ENCODE peak calls at places on chromosomes 1 and 21, in nine cellular contexts. T is GM23248; A is neural progenitor cell; P is lower lobe of right lung; R is effector memory CD4-positive, alpha-beta T cell; V is naive thymus-derived CD4-positive, alpha-beta T cell; C is small intestine; I is fibroblast of lung; U is CD8-positive, alpha-beta memory T cell. X is an unnamed sample. For H3K27me3 and H3K4me1, the result is how much of the 10 kb centered on the place peaks cover.

GRCh38 chr1:93662481-93663190 is 19.0 kb downstream of the BCAR3 start:
- DNase-seq in T (peak), A (no peak), P (no peak), R (no peak), V (no peak), C (peak), I (no peak), U (no peak), X (no peak)

GRCh38 chr1:31371560-31371959 is 1.3 kb downstream of the FABP3 start:
- DNase-seq in T (no peak), A (no peak), P (no peak), R (no peak), V (no peak), C (peak), I (peak), U (no peak), X (no peak)

GRCh38 chr1:76053021-76053420 is 21.5 kb upstream of the ST6GALNAC3 start:
- DNase-seq in T (peak), A (peak), P (no peak), R (no peak), V (no peak), C (no peak), I (no peak), U (no peak), X (no peak)

GRCh38 chr21:44296103-44296519 is 3.7 kb upstream of the PFKL start:
- DNase-seq in T (no peak), A (no peak), P (no peak), R (no peak), V (no peak), C (no peak), I (no peak), U (no peak), X (no peak)

GRCh38 chr1:113297749-113298148 is 92.6 kb upstream of the MAGI3 start:
- DNase-seq in T (no peak), A (no peak), P (no peak), R (no peak), V (no peak), C (no peak), I (no peak), U (no peak), X (no peak)

GRCh38 chr1:29698033-29698432 is 461.7 kb downstream of the PTPRU start:
- DNase-seq in T (peak), A (peak), P (no peak), R (no peak), V (no peak), C (no peak), I (peak), U (no peak), X (no peak)

GRCh38 chr1:1628656-1629429 is 3.1 kb upstream of the MMP23B start:
- DNase-seq in T (no peak), A (peak), P (peak), R (no peak), V (no peak), C (no peak), I (no peak), U (peak), X (peak)

GRCh38 chr1:173329747-173330146 is 122.6 kb upstream of the TNFSF4 start:
- DNase-seq in T (peak), A (no peak), P (no peak), R (no peak), V (no peak), C (no peak), I (peak), U (no peak), X (no peak)

GRCh38 chr1:36414384-36414783 is 16.7 kb upstream of the LSM10 start:
- DNase-seq in T (no peak), A (no peak), P (no peak), R (no peak), V (no peak), C (no peak), I (no peak), U (no peak), X (no peak)

GRCh38 chr1:17355898-17356297 is 16.1 kb upstream of the PADI6 start:
- DNase-seq in T (no peak), A (no peak), P (no peak), R (no peak), V (no peak), C (no peak), I (no peak), U (no peak), X (peak)

GRCh38 chr1:6871300-6871972 is 86.2 kb downstream of the CAMTA1 start:
- DNase-seq in T (no peak), A (no peak), P (no peak), R (no peak), V (no peak), C (no peak), I (no peak), U (no peak), X (no peak)

GRCh38 chr1:98702976-98703375 is 41.5 kb downstream of the SNX7 start:
- DNase-seq in T (peak), A (no peak), P (no peak), R (no peak), V (no peak), C (no peak), I (peak), U (no peak), X (no peak)

GRCh38 chr1:64320899-64321624 is 117.6 kb downstream of the UBE2U start:
- DNase-seq in T (no peak), A (no peak), P (no peak), R (no peak), V (no peak), C (no peak), I (peak), U (no peak), X (no peak)

GRCh38 chr21:44426663-44427191 is 28.6 kb upstream of the LRRC3 start:
- DNase-seq in T (no peak), A (no peak), P (no peak), R (no peak), V (no peak), C (no peak), I (no peak), U (no peak), X (no peak)

GRCh38 chr1:192776998-192777397 is 31.8 kb upstream of the RGS2 start:
- DNase-seq in T (no peak), A (no peak), P (no peak), R (no peak), V (no peak), C (no peak), I (no peak), U (no peak), X (no peak)

GRCh38 chr1:54001620-54002019 is 16.4 kb downstream of the LDLRAD1 start:
- DNase-seq in T (no peak), A (no peak), P (no peak), R (no peak), V (no peak), C (no peak), I (no peak), U (no peak), X (no peak)

GRCh38 chr1:111802984-111803383 is 47.3 kb downstream of the DDX20 start:
- DNase-seq in T (no peak), A (no peak), P (no peak), R (no peak), V (no peak), C (no peak), I (no peak), U (no peak), X (no peak)

GRCh38 chr1:111802110-111802509 is 46.4 kb downstream of the DDX20 start:
- DNase-seq in T (no peak), A (no peak), P (no peak), R (no peak), V (no peak), C (no peak), I (no peak), U (no peak), X (no peak)

GRCh38 chr1:111803951-111804350 is 48.2 kb downstream of the DDX20 start:
- DNase-seq in T (no peak), A (no peak), P (no peak), R (no peak), V (no peak), C (no peak), I (no peak), U (no peak), X (no peak)

GRCh38 chr1:111801071-111801850 is 45.6 kb downstream of the DDX20 start:
- DNase-seq in T (no peak), A (peak), P (no peak), R (no peak), V (no peak), C (no peak), I (no peak), U (no peak), X (no peak)

GRCh38 chr1:111804736-111805135 is 49.0 kb downstream of the DDX20 start:
- DNase-seq in T (no peak), A (no peak), P (no peak), R (no peak), V (no peak), C (no peak), I (no peak), U (no peak), X (no peak)
- H3K27me3 ChIP-seq in T (under half), A (under half), P (under half), R (under half), V (under half), C (under half), I (under half), U (under half), X (under half)

GRCh38 chr1:156704930-156705320 is 458 bp downstream of the CRABP2 start:
- DNase-seq in T (peak), A (peak), P (peak), R (peak), V (no peak), C (no peak), I (peak), U (no peak), X (no peak)
- H3K4me1 ChIP-seq in T (half or more), A (half or more), P (under half), R (under half), V (under half), C (under half), I (under half), U (under half), X (under half)

GRCh38 chr1:24345334-24345733 is 26.2 kb downstream of the GRHL3 start:
- DNase-seq in T (no peak), A (no peak), P (no peak), R (no peak), V (no peak), C (no peak), I (no peak), U (no peak), X (no peak)
- H3K27me3 ChIP-seq in T (under half), A (under half), P (under half), R (under half), V (under half), C (under half), I (under half), U (under half), X (under half)

GRCh38 chr1:15951341-15952153 is 24.4 kb downstream of the ZBTB17 start:
- DNase-seq in T (peak), A (no peak), P (no peak), R (no peak), V (no peak), C (no peak), I (no peak), U (peak), X (no peak)
- H3K4me1 ChIP-seq in T (half or more), A (under half), P (half or more), R (under half), V (half or more), C (under half), I (half or more), U (half or more), X (half or more)

GRCh38 chr1:3387401-3387800 is 67.1 kb upstream of the ARHGEF16 start:
- DNase-seq in T (no peak), A (no peak), P (no peak), R (no peak), V (no peak), C (no peak), I (no peak), U (no peak), X (no peak)
- H3K27me3 ChIP-seq in T (half or more), A (under half), P (under half), R (under half), V (under half), C (under half), I (under half), U (under half), X (under half)

GRCh38 chr1:21574464-21575151 is 65.4 kb downstream of the ALPL start:
- DNase-seq in T (peak), A (peak), P (peak), R (no peak), V (no peak), C (no peak), I (no peak), U (no peak), X (no peak)
- H3K4me1 ChIP-seq in T (under half), A (under half), P (under half), R (under half), V (under half), C (under half), I (under half), U (under half), X (under half)

DNA sequence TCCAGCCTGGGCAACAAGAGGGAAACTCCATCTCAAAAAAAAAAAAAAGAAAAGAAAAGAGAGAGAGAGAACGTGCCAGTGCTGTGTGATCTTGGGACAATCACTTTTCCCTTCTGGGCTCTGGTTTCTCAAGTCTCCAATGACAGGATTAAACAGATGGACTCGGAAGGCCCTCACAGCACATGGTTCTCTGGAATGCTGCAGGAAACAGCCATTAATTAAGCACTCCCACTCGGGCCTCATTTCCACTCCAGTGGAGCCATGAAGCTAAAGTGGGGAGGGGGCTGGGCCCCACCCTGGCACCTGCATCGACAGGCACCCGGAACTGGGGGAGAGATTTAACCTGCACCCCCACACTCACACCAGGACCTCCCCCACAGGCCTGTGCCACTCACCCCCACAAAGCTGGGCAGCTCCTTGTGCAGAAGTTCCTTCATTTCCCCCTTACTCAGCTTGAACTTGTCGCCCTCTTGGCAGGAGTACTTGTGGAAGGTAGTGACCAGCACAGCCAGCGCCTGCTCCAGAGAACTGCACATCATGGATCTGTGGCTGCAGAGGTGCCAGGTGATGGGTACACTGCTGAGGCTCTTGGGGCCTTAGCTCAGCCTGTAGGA is 2.2 kb downstream of the S100A2 start:
- DNase-seq in T (no peak), A (no peak), P (peak), R (no peak), V (no peak), C (no peak), I (no peak), U (no peak), X (no peak)
- H3K27me3 ChIP-seq in T (under half), A (under half), P (under half), R (under half), V (under half), C (under half), I (under half), U (under half), X (under half)

GRCh38 chr21:38440746-38441145 is 57.5 kb downstream of the ERG start:
- DNase-seq in T (peak), A (peak), P (no peak), R (no peak), V (no peak), C (no peak), I (peak), U (no peak), X (no peak)

GRCh38 chr21:38439336-38439900 is 58.9 kb downstream of the ERG start:
- DNase-seq in T (peak), A (no peak), P (no peak), R (no peak), V (no peak), C (no peak), I (no peak), U (no peak), X (no peak)

GRCh38 chr21:38441153-38441552 is 57.1 kb downstream of the ERG start:
- DNase-seq in T (no peak), A (no peak), P (no peak), R (no peak), V (no peak), C (no peak), I (no peak), U (no peak), X (no peak)

GRCh38 chr21:38439957-38440356 is 58.3 kb downstream of the ERG start:
- DNase-seq in T (no peak), A (no peak), P (no peak), R (no peak), V (no peak), C (no peak), I (no peak), U (no peak), X (no peak)

DNA sequence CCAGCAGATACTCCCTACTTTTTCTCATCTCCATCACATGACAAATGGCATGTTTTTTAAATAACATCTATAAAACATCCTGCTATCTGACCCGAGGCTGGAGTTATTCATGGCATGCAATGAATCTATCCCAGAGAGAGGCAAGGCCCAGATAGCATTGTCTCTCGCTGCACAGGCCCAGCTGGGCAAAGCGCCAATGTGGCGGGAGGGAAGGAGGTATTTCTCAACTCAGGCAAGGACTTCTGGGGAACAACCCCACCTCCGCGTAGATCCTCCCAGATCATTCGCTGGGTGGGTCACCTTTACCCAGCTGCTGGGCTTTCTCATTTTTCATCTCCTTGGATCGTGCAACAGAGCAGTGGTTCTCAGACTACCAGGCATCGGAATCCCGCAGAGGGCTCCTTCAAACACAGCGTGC is 59.8 kb downstream of the ERG start:
- DNase-seq in T (peak), A (no peak), P (peak), R (no peak), V (no peak), C (no peak), I (peak), U (no peak), X (no peak)
- H3K4me1 ChIP-seq in T (under half), A (under half), P (half or more), R (under half), V (under half), C (under half), I (under half), U (under half), X (under half)

DNA sequence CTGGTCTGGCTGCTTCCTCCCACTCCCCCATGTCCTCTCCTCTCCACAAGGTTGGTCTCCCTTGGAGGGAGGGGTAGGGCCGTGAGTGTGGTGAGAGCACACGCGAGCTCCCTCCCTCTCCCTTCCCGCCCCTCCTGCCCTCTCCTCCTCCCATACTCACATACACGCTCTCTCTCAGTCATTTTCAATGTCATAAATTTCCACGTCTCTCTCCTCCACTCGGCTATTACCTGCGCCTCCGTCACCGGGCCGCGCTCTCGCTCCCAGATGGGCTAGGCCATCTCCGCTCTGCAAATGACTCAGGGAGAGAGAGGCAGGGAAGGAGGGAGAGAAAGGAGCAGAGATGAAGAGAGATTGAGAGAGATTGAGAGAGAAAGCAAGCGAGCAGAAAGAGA is 36.7 kb upstream of the DMBX1 start:
- DNase-seq in T (no peak), A (no peak), P (no peak), R (no peak), V (no peak), C (no peak), I (no peak), U (no peak), X (no peak)
- H3K27me3 ChIP-seq in T (under half), A (half or more), P (under half), R (under half), V (under half), C (under half), I (under half), U (under half), X (under half)

GRCh38 chr1:203381151-203381751 is 30.3 kb upstream of the FMOD start:
- DNase-seq in T (no peak), A (no peak), P (no peak), R (no peak), V (no peak), C (no peak), I (no peak), U (no peak), X (no peak)
- H3K4me1 ChIP-seq in T (under half), A (under half), P (under half), R (under half), V (under half), C (under half), I (under half), U (under half), X (under half)